ENCODE peak calls at places on chromosomes 2 and 18, in seven cellular contexts. One of them, this sample, is unnamed.

GRCh38 chr2:111704246-111704645 is 179.7 kb downstream of the ANAPC1 start:
- DNase-seq in fibroblast of lung: peak; percentile 58
- DNase-seq in spleen: no peak
- DNase-seq in heart left ventricle: no peak
- DNase-seq in AG04450: peak; percentile 23
- DNase-seq in IMR-90: peak; percentile 75
- DNase-seq in neural progenitor cell: no peak
- DNase-seq in this sample: peak; percentile 56

GRCh38 chr2:15112216-15112615 is 448.9 kb downstream of the NBAS start:
- DNase-seq in fibroblast of lung: peak; percentile 66
- DNase-seq in spleen: no peak
- DNase-seq in heart left ventricle: no peak
- DNase-seq in AG04450: no peak
- DNase-seq in IMR-90: peak; percentile 56
- DNase-seq in neural progenitor cell: peak; percentile 41
- DNase-seq in this sample: peak; percentile 29

GRCh38 chr2:145484443-145485086 is 964.6 kb upstream of the ZEB2 start:
- DNase-seq in fibroblast of lung: peak; percentile 84
- DNase-seq in spleen: no peak
- DNase-seq in heart left ventricle: no peak
- DNase-seq in AG04450: no peak
- DNase-seq in IMR-90: peak; percentile 66
- DNase-seq in neural progenitor cell: no peak
- DNase-seq in this sample: peak; percentile 32

GRCh38 chr18:79518028-79518682 is 122.4 kb downstream of the NFATC1 start:
- DNase-seq in fibroblast of lung: no peak
- DNase-seq in spleen: peak; percentile 74
- DNase-seq in heart left ventricle: no peak
- DNase-seq in AG04450: no peak
- DNase-seq in IMR-90: no peak
- DNase-seq in neural progenitor cell: no peak
- DNase-seq in this sample: no peak

GRCh38 chr2:111972955-111973565 is 74.7 kb downstream of the MERTK start:
- DNase-seq in fibroblast of lung: peak; percentile 25
- DNase-seq in spleen: no peak
- DNase-seq in heart left ventricle: no peak
- DNase-seq in AG04450: no peak
- DNase-seq in IMR-90: no peak
- DNase-seq in neural progenitor cell: no peak
- DNase-seq in this sample: peak; percentile 15

GRCh38 chr18:57910817-57911216 is 107.7 kb upstream of the ATP8B1 start:
- DNase-seq in fibroblast of lung: no peak
- DNase-seq in spleen: no peak
- DNase-seq in heart left ventricle: no peak
- DNase-seq in AG04450: no peak
- DNase-seq in IMR-90: no peak
- DNase-seq in neural progenitor cell: peak; percentile 31
- DNase-seq in this sample: no peak

GRCh38 chr2:128319773-128320608 is 1.3 kb upstream of the HS6ST1 start:
- DNase-seq in fibroblast of lung: no peak
- DNase-seq in spleen: peak; percentile 85
- DNase-seq in heart left ventricle: no peak
- DNase-seq in AG04450: no peak
- DNase-seq in IMR-90: no peak
- DNase-seq in neural progenitor cell: no peak
- DNase-seq in this sample: no peak

GRCh38 chr2:74168739-74169138 is 9.9 kb downstream of the MOB1A start:
- DNase-seq in fibroblast of lung: no peak
- DNase-seq in spleen: no peak
- DNase-seq in heart left ventricle: no peak
- DNase-seq in AG04450: no peak
- DNase-seq in IMR-90: no peak
- DNase-seq in neural progenitor cell: no peak
- DNase-seq in this sample: no peak

GRCh38 chr2:214904634-214905033 is 95.2 kb upstream of the BARD1 start:
- DNase-seq in fibroblast of lung: no peak
- DNase-seq in spleen: no peak
- DNase-seq in heart left ventricle: no peak
- DNase-seq in AG04450: no peak
- DNase-seq in IMR-90: no peak
- DNase-seq in neural progenitor cell: no peak
- DNase-seq in this sample: no peak

GRCh38 chr18:48136544-48137353 is 206.3 kb upstream of the SMAD2 start:
- DNase-seq in fibroblast of lung: no peak
- DNase-seq in spleen: peak; percentile 70
- DNase-seq in heart left ventricle: no peak
- DNase-seq in AG04450: no peak
- DNase-seq in IMR-90: no peak
- DNase-seq in neural progenitor cell: peak; percentile 61
- DNase-seq in this sample: no peak

GRCh38 chr18:48138211-48138610 is 207.8 kb upstream of the SMAD2 start:
- DNase-seq in fibroblast of lung: no peak
- DNase-seq in spleen: peak; percentile 39
- DNase-seq in heart left ventricle: no peak
- DNase-seq in AG04450: no peak
- DNase-seq in IMR-90: no peak
- DNase-seq in neural progenitor cell: peak; percentile 41
- DNase-seq in this sample: no peak

GRCh38 chr18:48138660-48139426 is 208.4 kb upstream of the SMAD2 start:
- DNase-seq in fibroblast of lung: no peak
- DNase-seq in spleen: peak; percentile 66
- DNase-seq in heart left ventricle: no peak
- DNase-seq in AG04450: no peak
- DNase-seq in IMR-90: no peak
- DNase-seq in neural progenitor cell: no peak
- DNase-seq in this sample: no peak

GRCh38 chr18:48136051-48136543 is 205.6 kb upstream of the SMAD2 start:
- DNase-seq in fibroblast of lung: no peak
- DNase-seq in spleen: peak; percentile 75
- DNase-seq in heart left ventricle: peak; percentile 26
- DNase-seq in AG04450: no peak
- DNase-seq in IMR-90: no peak
- DNase-seq in neural progenitor cell: peak; percentile 37
- DNase-seq in this sample: no peak

GRCh38 chr18:48137354-48138208 is 207.1 kb upstream of the SMAD2 start:
- DNase-seq in fibroblast of lung: no peak
- DNase-seq in spleen: peak; percentile 41
- DNase-seq in heart left ventricle: no peak
- DNase-seq in AG04450: no peak
- DNase-seq in IMR-90: no peak
- DNase-seq in neural progenitor cell: no peak
- DNase-seq in this sample: no peak
- H3K4me3 ChIP-seq in fibroblast of lung: no peak overlapping the region
- H3K4me3 ChIP-seq in spleen: peak overlapping the region; percentile 36
- H3K4me3 ChIP-seq in heart left ventricle: peak overlapping the region; percentile 62
- H3K4me3 ChIP-seq in AG04450: no peak overlapping the region
- H3K4me3 ChIP-seq in IMR-90: no peak overlapping the region
- H3K4me3 ChIP-seq in neural progenitor cell: peak overlapping the region; percentile 56
- H3K4me3 ChIP-seq in this sample: peak overlapping the region; percentile 51

GRCh38 chr2:99190548-99190947 is 9.6 kb downstream of the MRPL30 start:
- DNase-seq in fibroblast of lung: no peak
- DNase-seq in spleen: no peak
- DNase-seq in heart left ventricle: no peak
- DNase-seq in AG04450: no peak
- DNase-seq in IMR-90: no peak
- DNase-seq in neural progenitor cell: no peak
- DNase-seq in this sample: no peak
- TF ChIP-seq CTCF in fibroblast of lung: no peak
- TF ChIP-seq CTCF in spleen: no peak
- TF ChIP-seq CTCF in heart left ventricle: no peak
- TF ChIP-seq CTCF in AG04450: peak; percentile 9
- TF ChIP-seq CTCF in IMR-90: no peak
- TF ChIP-seq CTCF in neural progenitor cell: peak; percentile 24
- TF ChIP-seq CTCF in this sample: peak; percentile 24

GRCh38 chr2:3162442-3163077 is 215.1 kb downstream of the EIPR1 start:
- DNase-seq in fibroblast of lung: no peak
- DNase-seq in spleen: no peak
- DNase-seq in heart left ventricle: no peak
- DNase-seq in AG04450: no peak
- DNase-seq in IMR-90: no peak
- DNase-seq in neural progenitor cell: no peak
- DNase-seq in this sample: no peak
- H3K4me3 ChIP-seq in fibroblast of lung: no peak overlapping the region
- H3K4me3 ChIP-seq in spleen: no peak overlapping the region
- H3K4me3 ChIP-seq in heart left ventricle: no peak overlapping the region
- H3K4me3 ChIP-seq in AG04450: no peak overlapping the region
- H3K4me3 ChIP-seq in IMR-90: no peak overlapping the region
- H3K4me3 ChIP-seq in neural progenitor cell: no peak overlapping the region
- H3K4me3 ChIP-seq in this sample: no peak overlapping the region

DNA sequence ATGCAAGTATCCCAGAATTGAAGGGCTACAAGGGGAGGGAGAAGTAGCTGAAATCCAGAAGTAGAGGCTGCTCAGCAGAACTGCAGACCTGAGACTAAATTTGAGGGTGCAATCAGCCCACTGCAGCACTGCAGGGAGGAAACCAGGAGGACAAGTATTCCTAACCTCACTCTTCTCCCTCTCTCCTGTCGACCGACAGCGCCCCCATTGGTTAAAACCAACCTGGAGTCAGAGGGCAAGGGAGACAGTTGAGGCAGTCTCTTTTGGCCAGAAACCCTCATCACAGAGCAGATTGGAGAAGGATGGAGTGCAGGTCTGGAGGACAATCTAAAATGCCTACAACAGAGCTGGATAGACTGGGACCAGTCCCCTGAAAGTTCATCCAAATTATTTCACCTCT is 768.9 kb upstream of the KLHL29 start:
- DNase-seq in fibroblast of lung: no peak
- DNase-seq in spleen: no peak
- DNase-seq in heart left ventricle: no peak
- DNase-seq in AG04450: no peak
- DNase-seq in IMR-90: no peak
- DNase-seq in neural progenitor cell: no peak
- DNase-seq in this sample: no peak
- TF ChIP-seq CTCF in fibroblast of lung: no peak
- TF ChIP-seq CTCF in spleen: no peak
- TF ChIP-seq CTCF in heart left ventricle: no peak
- TF ChIP-seq CTCF in AG04450: no peak
- TF ChIP-seq CTCF in IMR-90: no peak
- TF ChIP-seq CTCF in neural progenitor cell: no peak
- TF ChIP-seq CTCF in this sample: no peak

This sample was measured in epithelial cell of proximal tubule.